ENCODE peak calls at places on chromosome 2, in six cellular contexts. I is uterus, U is H54, P is body of pancreas, Y is A549, D is transverse colon. E is an unnamed sample.

GRCh38 chr2:41716497-41716896 is 331.3 kb upstream of the PKDCC start:
- DNase-seq in U (no peak), I (no peak), P (no peak), D (no peak), Y (no peak), E (no peak)

GRCh38 chr2:205964111-205964761 is 121.7 kb downstream of the INO80D start:
- DNase-seq in P (no peak), U (no peak), D (no peak), Y (no peak), I (no peak), E (no peak)

GRCh38 chr2:41846962-41847361 is 200.9 kb upstream of the PKDCC start:
- DNase-seq in Y (no peak), U (no peak), P (no peak), D (no peak), I (no peak), E (no peak)

GRCh38 chr2:188134241-188134640 is 157.4 kb upstream of the GULP1 start:
- DNase-seq in D (no peak), U (no peak), I (no peak), Y (no peak), P (no peak), E (no peak)

GRCh38 chr2:127000937-127001336 is 102.2 kb downstream of the TEX51 start:
- DNase-seq in P (no peak), Y (no peak), D (no peak), U (no peak), I (no peak), E (no peak)

GRCh38 chr2:145012806-145013205 is 492.9 kb upstream of the ZEB2 start:
- DNase-seq in U (no peak), I (no peak), D (no peak), P (no peak), Y (no peak), E (no peak)

GRCh38 chr2:66702251-66702745 is 267.4 kb downstream of the MEIS1 start:
- DNase-seq in U (no peak), P (no peak), Y (no peak), D (no peak), I (peak), E (no peak)

GRCh38 chr2:206482123-206482522 is 38.8 kb downstream of the ADAM23 start:
- DNase-seq in U (no peak), P (no peak), D (no peak), Y (peak), I (no peak), E (no peak)

GRCh38 chr2:130183500-130184373 is 1.7 kb downstream of the MZT2B start:
- DNase-seq in I (peak), U (no peak), P (peak), Y (no peak), D (no peak), E (peak)

GRCh38 chr2:196415384-196415783 is 224.1 kb upstream of the CCDC150 start:
- DNase-seq in I (no peak), D (no peak), P (no peak), Y (no peak), U (no peak), E (no peak)

GRCh38 chr2:223055140-223055539 is 3.1 kb downstream of the KCNE4 start:
- DNase-seq in U (no peak), Y (no peak), D (no peak), I (no peak), P (peak), E (peak)

DNA sequence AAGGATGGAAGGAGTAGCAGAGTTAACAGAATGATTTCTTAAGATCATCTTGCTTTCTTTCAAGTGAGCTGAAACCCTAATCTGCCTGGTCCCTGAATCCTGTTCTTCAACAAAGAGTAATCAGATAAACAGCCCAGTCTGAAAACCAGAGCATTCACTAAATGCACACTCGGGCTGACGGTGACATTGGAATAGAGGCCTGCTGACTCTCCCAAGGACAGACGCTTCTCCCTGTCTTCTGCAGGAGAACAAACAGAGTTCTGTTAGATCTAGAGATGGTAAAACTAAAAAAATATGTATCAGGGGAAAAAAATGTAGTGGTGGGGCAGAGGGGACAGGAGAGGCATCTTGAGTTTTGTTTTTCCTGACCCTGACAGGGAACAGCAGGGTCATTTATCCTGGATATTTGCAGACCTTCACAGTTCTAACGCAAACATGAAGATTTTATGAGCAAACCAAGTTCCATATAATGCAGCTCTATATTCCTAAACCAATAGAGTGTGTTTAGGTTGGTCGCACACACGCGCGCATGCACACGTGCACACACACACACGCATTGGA is 7.3 kb downstream of the MATN3 start:
- DNase-seq in I (no peak), Y (no peak), D (no peak), P (no peak), U (no peak), E (no peak)
- TF ChIP-seq POLR2A in I (no peak), Y (no peak), D (no peak), P (no peak), U (no peak), E (no peak)

GRCh38 chr2:36449943-36450392 is 94.4 kb downstream of the CRIM1 start:
- DNase-seq in U (no peak), Y (no peak), P (no peak), D (no peak), I (no peak), E (no peak)

GRCh38 chr2:36451512-36451911 is 95.9 kb downstream of the CRIM1 start:
- DNase-seq in D (no peak), I (no peak), U (no peak), Y (no peak), P (no peak), E (no peak)

GRCh38 chr2:36452279-36452678 is 96.7 kb downstream of the CRIM1 start:
- DNase-seq in Y (no peak), D (no peak), I (no peak), P (no peak), U (no peak), E (no peak)

GRCh38 chr2:36449213-36449612 is 93.6 kb downstream of the CRIM1 start:
- DNase-seq in U (no peak), P (no peak), I (no peak), Y (no peak), D (no peak), E (no peak)

DNA sequence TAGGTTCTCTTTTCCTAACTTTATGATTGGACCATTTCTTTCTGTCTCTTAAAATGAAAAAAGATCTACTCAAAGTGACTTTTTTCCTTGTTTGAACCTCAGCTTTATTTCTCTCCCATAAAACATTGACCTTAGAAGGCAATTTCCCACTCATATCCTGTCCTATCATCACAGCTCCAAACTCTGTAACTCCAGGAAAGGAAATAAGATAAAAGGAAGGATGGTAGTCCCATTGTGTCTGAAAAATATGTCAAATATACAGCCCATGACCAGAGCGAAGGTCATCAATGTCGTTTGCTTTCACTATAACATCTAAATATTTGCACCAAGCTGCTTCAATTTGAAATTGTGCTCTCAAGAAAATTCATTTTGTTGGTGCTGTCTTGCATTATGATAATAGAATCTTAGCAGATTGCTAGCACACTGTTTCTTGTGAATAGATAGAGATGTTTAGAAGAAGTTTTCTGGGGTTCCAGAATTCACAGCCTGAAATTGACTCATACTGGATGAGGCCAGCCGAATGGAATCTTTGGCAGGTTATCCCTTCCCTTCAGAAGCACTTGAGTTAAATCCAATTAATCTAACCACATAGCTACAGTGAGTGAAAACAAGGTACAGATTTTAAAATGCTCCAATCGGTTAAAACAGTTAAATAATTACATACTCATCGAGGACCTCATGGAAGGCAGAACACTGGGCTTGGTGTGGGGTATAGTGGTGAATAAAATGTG is 95.1 kb downstream of the CRIM1 start:
- DNase-seq in I (peak), P (no peak), D (no peak), U (peak), Y (no peak), E (no peak)
- TF ChIP-seq POLR2A in I (no peak), P (no peak), D (no peak), U (no peak), Y (no peak), E (no peak)

DNA sequence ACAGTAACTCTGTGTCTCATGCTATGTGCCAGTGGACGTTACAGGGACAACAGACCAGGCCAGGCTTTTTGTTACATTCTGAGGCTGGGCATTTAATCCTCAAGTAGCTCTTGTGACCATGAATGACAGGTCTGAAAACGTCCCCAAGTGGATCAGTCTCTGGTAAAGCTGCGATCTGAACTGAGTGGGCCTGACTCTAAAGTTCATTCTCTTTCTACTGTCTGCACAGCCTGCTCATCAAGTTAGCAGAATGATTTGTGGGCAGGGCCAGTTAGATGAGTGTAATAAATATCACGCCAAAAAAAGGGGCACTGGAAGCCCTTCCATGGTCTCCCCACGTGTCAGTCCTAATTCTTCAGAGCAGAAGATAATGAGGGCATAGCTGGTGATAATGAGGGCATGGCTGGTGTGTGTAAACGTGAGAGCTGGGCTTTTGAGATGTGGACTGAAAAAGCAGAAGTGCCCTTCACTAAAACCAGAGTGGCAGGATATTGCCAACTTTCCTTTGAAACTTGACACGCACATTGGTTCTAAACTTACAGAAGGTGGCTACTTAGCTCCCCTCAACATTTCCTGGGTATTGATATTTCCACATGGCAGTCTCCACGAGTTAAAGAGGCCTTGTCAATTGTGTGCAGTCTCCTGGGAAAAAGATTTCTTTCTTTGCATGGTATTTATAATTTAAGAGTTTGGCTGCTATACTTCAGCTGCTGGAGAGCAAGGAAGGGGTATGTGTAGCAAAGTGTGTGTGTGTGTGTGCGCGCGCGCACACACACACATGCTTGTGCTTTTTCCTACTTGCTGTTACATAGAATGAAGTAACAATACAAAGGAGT is 72.7 kb upstream of the LYPD6B start:
- DNase-seq in P (no peak), D (no peak), U (no peak), I (no peak), Y (no peak), E (no peak)
- TF ChIP-seq POLR2A in P (no peak), D (no peak), U (no peak), I (no peak), Y (no peak), E (no peak)

DNA sequence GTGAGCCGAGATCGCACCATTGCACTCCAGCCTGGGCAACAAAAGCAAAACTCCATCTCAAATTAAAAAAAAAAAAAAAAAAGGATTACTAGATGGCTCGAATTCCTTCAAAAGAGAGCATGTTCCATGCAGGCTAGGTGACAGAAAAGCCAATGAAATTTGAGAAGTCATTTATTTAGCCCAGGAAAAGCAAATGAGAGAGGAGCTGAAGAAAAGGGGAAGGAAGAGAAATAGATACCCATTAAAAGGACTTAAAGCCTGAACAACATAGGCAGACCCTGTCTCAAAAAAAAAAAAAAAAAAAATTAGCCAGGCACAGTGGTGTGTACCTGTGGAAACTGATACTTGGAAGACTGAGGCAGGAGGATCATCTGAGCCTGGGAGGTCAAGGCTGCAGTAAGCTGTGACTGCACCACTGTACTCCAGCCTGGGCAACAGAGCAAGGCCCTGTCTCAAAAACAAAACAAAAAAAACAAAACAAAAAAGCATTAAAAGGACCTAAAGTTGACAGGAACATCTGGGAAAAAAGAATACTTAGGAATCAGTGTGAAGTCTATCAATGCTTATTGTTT is 11.1 kb downstream of the SEPTIN10 start:
- DNase-seq in Y (no peak), P (no peak), I (no peak), U (no peak), D (no peak), E (no peak)
- TF ChIP-seq POLR2A in Y (no peak), P (no peak), I (no peak), U (no peak), D (no peak), E (no peak)

GRCh38 chr2:237295889-237296480 is 118.0 kb downstream of the COL6A3 start:
- DNase-seq in Y (no peak), D (no peak), U (no peak), P (no peak), I (no peak), E (no peak)
- TF ChIP-seq POLR2A in Y (no peak), D (no peak), U (no peak), P (no peak), I (no peak), E (no peak)

DNA sequence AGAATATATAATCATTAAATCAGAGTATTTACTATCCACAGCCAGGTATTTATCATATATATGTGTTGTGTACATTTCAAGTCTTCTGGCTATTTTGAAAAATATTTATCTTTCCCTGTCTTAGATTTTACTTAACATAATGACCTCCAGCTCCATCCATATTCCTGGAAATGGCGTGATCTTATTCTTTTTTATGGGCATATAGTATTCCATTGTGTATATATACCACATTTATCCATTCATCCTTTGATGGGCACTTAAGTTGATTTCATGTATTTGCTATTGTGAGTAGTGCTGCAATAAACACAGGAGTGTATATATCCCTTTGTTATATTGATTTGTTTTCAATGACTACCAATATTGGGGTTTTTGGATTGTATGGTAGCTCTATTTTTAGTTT is 6.6 kb downstream of the GCC2 start:
- DNase-seq in U (no peak), I (no peak), Y (no peak), D (no peak), P (no peak), E (no peak)
- TF ChIP-seq POLR2A in U (no peak), I (no peak), Y (no peak), D (no peak), P (no peak), E (no peak)

GRCh38 chr2:49067971-49068370 is 86.3 kb downstream of the FSHR start:
- DNase-seq in U (no peak), P (no peak), D (no peak), I (no peak), Y (no peak), E (no peak)

GRCh38 chr2:49068613-49069012 is 85.7 kb downstream of the FSHR start:
- DNase-seq in I (no peak), D (no peak), P (no peak), U (no peak), Y (no peak), E (no peak)

GRCh38 chr2:49069829-49070228 is 84.5 kb downstream of the FSHR start:
- DNase-seq in Y (no peak), D (no peak), U (no peak), I (no peak), P (no peak), E (no peak)
- TF ChIP-seq POLR2A in Y (no peak), D (no peak), U (no peak), I (no peak), P (no peak), E (no peak)